ENCODE peak calls at places on chromosome 19, in ten cellular contexts. V, A, G, Q, L, M, P, T, U and B are unnamed samples.

GRCh38 chr19:48628486-48629296 is 8.5 kb downstream of the DBP start:
- DNase-seq in L (no peak), A (no peak), V (no peak), G (no peak), U (no peak), Q (no peak), P (no peak), T (no peak), M (no peak), B (no peak)

GRCh38 chr19:17259118-17259780 is 5.3 kb downstream of the USHBP1 start:
- DNase-seq in V (no peak), A (no peak), P (no peak), G (no peak), L (peak), Q (no peak), U (no peak), M (no peak), T (no peak), B (no peak)

GRCh38 chr19:12872255-12872654 is 9.0 kb downstream of the DNASE2 start:
- DNase-seq in A (no peak), M (no peak), V (no peak), U (no peak), Q (no peak), T (no peak), G (no peak), P (no peak), L (no peak), B (no peak)

GRCh38 chr19:45825917-45826893 is 11.1 kb upstream of the RSPH6A start:
- DNase-seq in G (no peak), U (no peak), Q (no peak), L (no peak), M (no peak), P (no peak), A (no peak), V (no peak), T (no peak), B (no peak)

GRCh38 chr19:35491838-35492360 is 1.6 kb upstream of the KRTDAP start:
- DNase-seq in G (no peak), A (no peak), T (no peak), U (no peak), P (no peak), Q (no peak), M (no peak), L (no peak), V (no peak), B (no peak)

GRCh38 chr19:8057545-8058270 is 5.1 kb downstream of the CCL25 start:
- DNase-seq in M (no peak), U (no peak), G (no peak), T (no peak), V (no peak), P (no peak), A (no peak), Q (no peak), L (no peak), B (no peak)

GRCh38 chr19:43618921-43619261 is 538 bp downstream of the ZNF428 start:
- DNase-seq in Q (peak), A (peak), T (no peak), L (no peak), P (peak), M (no peak), U (peak), V (peak), G (peak), B (no peak)

GRCh38 chr19:54473071-54473941 is at the start of gene CDC42EP5:
- DNase-seq in L (peak), A (no peak), V (peak), M (no peak), U (peak), P (no peak), G (no peak), T (peak), Q (peak), B (peak)

GRCh38 chr19:56567274-56568120 is at the start of gene ZNF470:
- DNase-seq in P (peak), A (peak), T (peak), M (peak), V (peak), U (peak), Q (peak), G (peak), L (peak), B (peak)

GRCh38 chr19:46821512-46822359 is 28.9 kb downstream of the AP2S1 start:
- DNase-seq in M (peak), A (no peak), T (no peak), P (peak), G (peak), Q (no peak), U (no peak), V (no peak), L (no peak), B (no peak)